ENCODE peak calls at places on chromosomes 11 and 22, in eight cellular contexts. Z, S, X, K, M, P, J and D are unnamed samples.

GRCh38 chr22:41252365-41252764 is 11.6 kb upstream of the CHADL start:
- DNase-seq in J (peak; percentile 39), P (no peak), M (no peak), Z (no peak), X (no peak), S (no peak), K (no peak), D (no peak)

GRCh38 chr11:75534291-75535038 is 8.7 kb upstream of the GDPD5 start:
- DNase-seq in M (no peak), P (no peak), J (no peak), S (peak; percentile 34), Z (no peak), X (no peak), K (no peak), D (no peak)

GRCh38 chr11:74311352-74311926 is at the start of gene P4HA3:
- DNase-seq in P (peak; percentile 15), J (peak; percentile 85), S (peak; percentile 63), Z (no peak), K (peak; percentile 23), M (peak; percentile 54), X (no peak), D (peak; percentile 36)

GRCh38 chr11:118895093-118896039 is 11.7 kb downstream of the CXCR5 start:
- DNase-seq in S (no peak), P (peak; percentile 48), J (no peak), X (no peak), K (no peak), Z (peak; percentile 10), M (peak; percentile 75), D (no peak)

GRCh38 chr11:64437426-64437825 is 78.5 kb downstream of the RPS6KA4 start:
- DNase-seq in P (no peak), K (no peak), M (no peak), Z (no peak), S (peak; percentile 38), X (no peak), J (no peak), D (no peak)

GRCh38 chr11:75264971-75265370 is 24.4 kb downstream of the TPBGL start:
- DNase-seq in Z (no peak), X (no peak), P (no peak), M (no peak), J (no peak), K (no peak), S (no peak), D (no peak)

GRCh38 chr11:64800633-64801464 is 2.2 kb downstream of the MAP4K2 start:
- DNase-seq in K (no peak), P (no peak), Z (no peak), M (no peak), J (peak; percentile 59), X (no peak), S (no peak), D (no peak)

GRCh38 chr11:44622190-44622650 is 56.8 kb downstream of the CD82 start:
- DNase-seq in S (no peak), K (peak; percentile 1), Z (no peak), P (no peak), J (peak; percentile 9), X (no peak), M (peak; percentile 3), D (no peak)

GRCh38 chr11:60993611-60994010 is 22.1 kb downstream of the CD6 start:
- DNase-seq in P (no peak), M (no peak), J (no peak), K (no peak), Z (no peak), X (no peak), S (no peak), D (no peak)

GRCh38 chr11:60241786-60242185 is 1.2 kb downstream of the MS4A4E start:
- DNase-seq in Z (no peak), K (no peak), M (no peak), P (no peak), J (no peak), X (no peak), S (no peak), D (no peak)

GRCh38 chr11:9656864-9657263 is 7.0 kb upstream of the SWAP70 start:
- DNase-seq in K (no peak), M (no peak), P (no peak), X (no peak), S (no peak), J (no peak), Z (no peak), D (no peak)

GRCh38 chr11:46238078-46238966 is 39.1 kb upstream of the CREB3L1 start:
- DNase-seq in J (peak; percentile 88), S (peak; percentile 45), M (peak; percentile 49), Z (peak; percentile 28), P (peak; percentile 51), K (no peak), X (peak; percentile 33), D (peak; percentile 66)

GRCh38 chr11:129248618-129249017 is 56.5 kb upstream of the ARHGAP32 start:
- DNase-seq in J (no peak), Z (peak; percentile 26), S (peak; percentile 47), M (no peak), K (no peak), P (no peak), X (peak; percentile 71), D (peak; percentile 81)

GRCh38 chr11:91624021-91624420 is 600.6 kb upstream of the FAT3 start:
- DNase-seq in M (no peak), J (no peak), P (no peak), K (no peak), S (no peak), X (no peak), Z (no peak), D (no peak)

GRCh38 chr11:3135491-3136440 is 29.3 kb downstream of the OSBPL5 start:
- DNase-seq in P (no peak), Z (no peak), X (no peak), S (no peak), K (no peak), J (peak; percentile 57), M (no peak), D (no peak)

GRCh38 chr11:94149435-94149834 is 20.8 kb downstream of the PANX1 start:
- DNase-seq in Z (no peak), M (no peak), X (peak; percentile 39), S (peak; percentile 74), P (no peak), J (no peak), K (no peak), D (peak; percentile 87)